ENCODE peak calls at places on chromosome 2, in ten cellular contexts. U, K, L, J, Y, Q, I, G, T and S are unnamed samples.

GRCh38 chr2:20225294-20226151 is 593 bp upstream of the SDC1 start:
- DNase-seq in U (no peak), K (no peak), L (peak; percentile 21), J (no peak), Y (peak; percentile 85), Q (peak; percentile 76), I (peak; percentile 78), G (no peak), T (peak; percentile 91), S (peak; percentile 86)

GRCh38 chr2:234741976-234742375 is 209.8 kb upstream of the SH3BP4 start:
- DNase-seq in U (no peak), K (no peak), L (no peak), J (no peak), Y (no peak), Q (no peak), I (no peak), G (no peak), T (no peak), S (no peak)

GRCh38 chr2:185919155-185919554 is 180.6 kb downstream of the FSIP2 start:
- DNase-seq in U (no peak), K (no peak), L (no peak), J (no peak), Y (no peak), Q (no peak), I (no peak), G (no peak), T (no peak), S (no peak)

GRCh38 chr2:231380991-231381847 is 14.3 kb upstream of the B3GNT7 start:
- DNase-seq in U (no peak), K (no peak), L (no peak), J (no peak), Y (no peak), Q (no peak), I (no peak), G (no peak), T (no peak), S (no peak)

GRCh38 chr2:63189026-63189425 is 138.4 kb downstream of the OTX1 start:
- DNase-seq in U (no peak), K (peak; percentile 12), L (peak; percentile 57), J (peak; percentile 38), Y (peak; percentile 68), Q (peak; percentile 25), I (peak; percentile 65), G (no peak), T (no peak), S (no peak)

GRCh38 chr2:162114291-162114690 is 37.8 kb downstream of the GCG start:
- DNase-seq in U (no peak), K (no peak), L (no peak), J (no peak), Y (no peak), Q (no peak), I (peak; percentile 50), G (no peak), T (no peak), S (no peak)

GRCh38 chr2:32852821-32853220 is 93.9 kb upstream of the LTBP1 start:
- DNase-seq in U (no peak), K (no peak), L (no peak), J (no peak), Y (no peak), Q (no peak), I (no peak), G (no peak), T (no peak), S (no peak)

GRCh38 chr2:25165992-25166618 is 2.3 kb downstream of the POMC start:
- DNase-seq in U (no peak), K (peak; percentile 49), L (no peak), J (no peak), Y (peak; percentile 67), Q (peak; percentile 13), I (peak; percentile 88), G (no peak), T (no peak), S (peak; percentile 62)

GRCh38 chr2:58239243-58239642 is 1.9 kb downstream of the FANCL start:
- DNase-seq in U (no peak), K (no peak), L (no peak), J (no peak), Y (no peak), Q (no peak), I (no peak), G (no peak), T (no peak), S (no peak)

GRCh38 chr2:47014564-47015051 is 99.0 kb upstream of the MCFD2 start:
- DNase-seq in U (no peak), K (no peak), L (no peak), J (no peak), Y (no peak), Q (no peak), I (no peak), G (no peak), T (no peak), S (no peak)

GRCh38 chr2:117958186-117958585 is 55.7 kb downstream of the CCDC93 start:
- DNase-seq in U (peak; percentile 81), K (no peak), L (peak; percentile 80), J (peak; percentile 73), Y (peak; percentile 6), Q (no peak), I (no peak), G (peak; percentile 63), T (no peak), S (no peak)

GRCh38 chr2:133862400-133862977 is 294.2 kb upstream of the NCKAP5 start:
- DNase-seq in U (no peak), K (no peak), L (no peak), J (no peak), Y (no peak), Q (no peak), I (no peak), G (no peak), T (no peak), S (no peak)

GRCh38 chr2:214774108-214774507 is 35.4 kb downstream of the BARD1 start:
- DNase-seq in U (no peak), K (no peak), L (peak; percentile 52), J (no peak), Y (no peak), Q (no peak), I (no peak), G (no peak), T (no peak), S (no peak)

GRCh38 chr2:49714433-49714832 is 560.1 kb upstream of the FSHR start:
- DNase-seq in U (no peak), K (no peak), L (no peak), J (no peak), Y (no peak), Q (no peak), I (peak; percentile 8), G (no peak), T (no peak), S (no peak)

GRCh38 chr2:120520929-120521912 is 175.3 kb downstream of the INHBB start:
- DNase-seq in U (no peak), K (no peak), L (no peak), J (peak; percentile 27), Y (peak; percentile 54), Q (peak; percentile 33), I (peak; percentile 61), G (no peak), T (no peak), S (no peak)

GRCh38 chr2:75465317-75465998 is 95.3 kb downstream of the EVA1A start:
- DNase-seq in U (no peak), K (no peak), L (peak; percentile 41), J (peak; percentile 25), Y (no peak), Q (peak; percentile 34), I (no peak), G (no peak), T (no peak), S (no peak)
- TF ChIP-seq CTCF in U (peak; percentile 80), K (peak; percentile 39), L (peak; percentile 78), J (peak; percentile 81), Y (no peak), Q (peak; percentile 72), I (no peak), G (peak; percentile 68), T (peak; percentile 19), S (peak; percentile 48)

DNA sequence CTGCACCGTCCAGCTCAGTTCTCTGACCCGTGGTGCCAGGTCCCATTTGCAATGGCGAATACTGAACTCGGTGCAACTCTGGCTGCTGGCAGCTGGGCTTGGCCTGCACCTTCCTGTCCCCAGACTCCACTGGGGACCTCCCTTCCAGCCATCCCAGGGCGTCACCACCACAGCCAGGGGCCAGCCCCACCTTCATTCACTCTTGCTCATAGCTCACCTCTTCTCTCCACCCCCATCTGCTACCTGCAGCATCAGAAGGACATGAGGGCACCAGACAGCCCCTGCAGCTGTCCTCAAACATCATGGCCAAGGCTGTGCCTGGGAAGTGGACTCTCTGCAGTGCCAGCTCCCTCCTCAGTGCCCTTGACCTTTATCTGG is 16.2 kb upstream of the ALPI start:
- DNase-seq in U (no peak), K (no peak), L (no peak), J (no peak), Y (no peak), Q (no peak), I (no peak), G (no peak), T (peak; percentile 52), S (no peak)
- TF ChIP-seq CTCF in U (peak; percentile 9), K (no peak), L (peak; percentile 78), J (no peak), Y (no peak), Q (peak; percentile 27), I (no peak), G (no peak), T (peak; percentile 43), S (no peak)

DNA sequence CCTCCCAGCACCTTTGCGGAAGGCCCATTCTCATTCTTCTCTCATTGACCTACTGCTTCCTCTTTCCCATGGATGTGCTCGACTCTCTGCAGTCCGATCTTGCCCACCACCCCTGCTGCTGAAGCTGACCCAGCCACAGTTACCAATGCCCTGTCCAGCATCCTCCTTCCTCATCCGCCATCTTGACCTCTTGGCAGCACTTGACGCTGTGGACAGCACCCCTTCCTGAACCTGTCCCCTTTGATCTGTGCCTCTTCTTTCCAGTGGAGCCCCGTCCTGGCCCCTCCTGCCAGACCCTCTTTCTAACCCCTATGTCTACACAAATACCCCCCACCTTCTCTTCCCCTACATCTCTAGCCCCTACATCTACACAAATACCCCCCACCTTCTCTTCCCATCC is 209.1 kb downstream of the SEPTIN10 start:
- DNase-seq in U (no peak), K (no peak), L (no peak), J (no peak), Y (no peak), Q (peak; percentile 27), I (no peak), G (no peak), T (no peak), S (no peak)
- TF ChIP-seq CTCF in U (no peak), K (no peak), L (no peak), J (no peak), Y (no peak), Q (no peak), I (no peak), G (no peak), T (no peak), S (no peak)

DNA sequence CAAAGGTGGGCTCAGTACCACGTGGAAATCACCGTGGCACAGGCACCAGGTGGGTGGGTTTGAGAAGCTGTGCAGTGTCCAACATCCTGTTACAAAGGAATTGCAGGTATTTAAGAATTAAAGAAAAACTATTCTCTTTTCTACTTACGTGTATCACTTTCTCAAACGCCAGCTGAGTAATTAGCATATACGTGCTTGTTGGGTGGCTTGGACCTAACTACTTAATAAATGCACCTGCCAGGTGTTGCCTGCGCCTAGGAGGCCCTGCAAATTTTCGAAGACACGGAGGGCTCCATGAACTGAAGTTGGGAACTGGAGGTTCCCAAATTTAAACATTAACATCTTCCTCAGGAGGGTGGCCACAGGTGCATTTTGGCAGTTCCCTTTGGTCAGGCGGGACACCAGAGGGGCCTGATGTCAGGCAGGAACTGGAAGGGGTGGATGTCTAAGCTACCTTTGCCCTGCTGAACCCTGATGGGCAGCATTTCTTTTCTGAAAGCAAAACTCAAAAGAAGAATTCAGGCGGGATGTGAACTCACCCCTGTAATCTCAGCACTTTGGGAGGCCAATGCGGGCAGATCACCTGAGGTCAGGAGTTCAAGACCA is 84.8 kb downstream of the HS6ST1 start:
- DNase-seq in U (no peak), K (no peak), L (no peak), J (no peak), Y (no peak), Q (no peak), I (no peak), G (no peak), T (peak; percentile 20), S (no peak)
- TF ChIP-seq CTCF in U (no peak), K (no peak), L (peak; percentile 33), J (no peak), Y (no peak), Q (no peak), I (no peak), G (no peak), T (no peak), S (no peak)